ENCODE peak calls at places on chromosomes 4 and X, in ten cellular contexts. One of them, this sample, is unnamed.

GRCh38 chr4:6923507-6923906 is 13.9 kb downstream of the TBC1D14 start:
- DNase-seq in A549: no peak
- DNase-seq in body of pancreas: no peak
- DNase-seq in uterus: no peak
- DNase-seq in GM12892: no peak
- DNase-seq in esophagus squamous epithelium: no peak
- DNase-seq in thyroid gland: no peak
- DNase-seq in IMR-90: no peak
- DNase-seq in transverse colon: no peak
- DNase-seq in GM12891: no peak
- DNase-seq in this sample: no peak

GRCh38 chr4:112340048-112340447 is 42.9 kb downstream of the ALPK1 start:
- DNase-seq in A549: no peak
- DNase-seq in body of pancreas: no peak
- DNase-seq in uterus: no peak
- DNase-seq in GM12892: no peak
- DNase-seq in esophagus squamous epithelium: no peak
- DNase-seq in thyroid gland: no peak
- DNase-seq in IMR-90: no peak
- DNase-seq in transverse colon: no peak
- DNase-seq in GM12891: no peak
- DNase-seq in this sample: no peak

GRCh38 chrX:106780259-106780658 is 22.2 kb upstream of the TBC1D8B start:
- DNase-seq in A549: no peak
- DNase-seq in body of pancreas: no peak
- DNase-seq in uterus: no peak
- DNase-seq in GM12892: no peak
- DNase-seq in esophagus squamous epithelium: no peak
- DNase-seq in thyroid gland: no peak
- DNase-seq in IMR-90: no peak
- DNase-seq in transverse colon: no peak
- DNase-seq in GM12891: no peak
- DNase-seq in this sample: no peak

GRCh38 chr4:5882947-5883346 is 9.9 kb downstream of the CRMP1 start:
- DNase-seq in A549: no peak
- DNase-seq in body of pancreas: no peak
- DNase-seq in uterus: no peak
- DNase-seq in GM12892: no peak
- DNase-seq in esophagus squamous epithelium: no peak
- DNase-seq in thyroid gland: no peak
- DNase-seq in IMR-90: no peak
- DNase-seq in transverse colon: no peak
- DNase-seq in GM12891: no peak
- DNase-seq in this sample: no peak

GRCh38 chr4:74189331-74190043 is 31.6 kb downstream of the MTHFD2L start:
- DNase-seq in A549: peak; percentile 69
- DNase-seq in body of pancreas: peak; percentile 16
- DNase-seq in uterus: no peak
- DNase-seq in GM12892: no peak
- DNase-seq in esophagus squamous epithelium: no peak
- DNase-seq in thyroid gland: no peak
- DNase-seq in IMR-90: peak; percentile 55
- DNase-seq in transverse colon: no peak
- DNase-seq in GM12891: no peak
- DNase-seq in this sample: peak; percentile 79

GRCh38 chrX:100980608-100981497 is 11.3 kb downstream of the ARL13A start:
- DNase-seq in A549: peak; percentile 60
- DNase-seq in body of pancreas: peak; percentile 28
- DNase-seq in uterus: no peak
- DNase-seq in GM12892: no peak
- DNase-seq in esophagus squamous epithelium: no peak
- DNase-seq in thyroid gland: peak; percentile 21
- DNase-seq in IMR-90: peak; percentile 81
- DNase-seq in transverse colon: no peak
- DNase-seq in GM12891: no peak
- DNase-seq in this sample: no peak

GRCh38 chr4:41418444-41418843 is 119.5 kb upstream of the LIMCH1 start:
- DNase-seq in A549: no peak
- DNase-seq in body of pancreas: peak; percentile 35
- DNase-seq in uterus: no peak
- DNase-seq in GM12892: no peak
- DNase-seq in esophagus squamous epithelium: no peak
- DNase-seq in thyroid gland: peak; percentile 83
- DNase-seq in IMR-90: peak; percentile 16
- DNase-seq in transverse colon: peak; percentile 9
- DNase-seq in GM12891: no peak
- DNase-seq in this sample: no peak

GRCh38 chr4:108171541-108172230 is 3.0 kb upstream of the LEF1 start:
- DNase-seq in A549: no peak
- DNase-seq in body of pancreas: no peak
- DNase-seq in uterus: no peak
- DNase-seq in GM12892: no peak
- DNase-seq in esophagus squamous epithelium: no peak
- DNase-seq in thyroid gland: no peak
- DNase-seq in IMR-90: no peak
- DNase-seq in transverse colon: no peak
- DNase-seq in GM12891: no peak
- DNase-seq in this sample: no peak

GRCh38 chr4:87005369-87005689 is 70.5 kb downstream of the AFF1 start:
- DNase-seq in A549: no peak
- DNase-seq in body of pancreas: no peak
- DNase-seq in uterus: no peak
- DNase-seq in GM12892: no peak
- DNase-seq in esophagus squamous epithelium: no peak
- DNase-seq in thyroid gland: no peak
- DNase-seq in IMR-90: no peak
- DNase-seq in transverse colon: no peak
- DNase-seq in GM12891: no peak
- DNase-seq in this sample: no peak

GRCh38 chrX:40172169-40172979 is 74.6 kb upstream of the BCOR start:
- DNase-seq in A549: no peak
- DNase-seq in body of pancreas: peak; percentile 64
- DNase-seq in uterus: peak; percentile 71
- DNase-seq in GM12892: no peak
- DNase-seq in esophagus squamous epithelium: no peak
- DNase-seq in thyroid gland: peak; percentile 69
- DNase-seq in IMR-90: peak; percentile 44
- DNase-seq in transverse colon: peak; percentile 64
- DNase-seq in GM12891: no peak
- DNase-seq in this sample: peak; percentile 86

GRCh38 chrX:129795584-129795983 is 15.8 kb downstream of the SASH3 start:
- DNase-seq in A549: no peak
- DNase-seq in body of pancreas: no peak
- DNase-seq in uterus: no peak
- DNase-seq in GM12892: no peak
- DNase-seq in esophagus squamous epithelium: no peak
- DNase-seq in thyroid gland: no peak
- DNase-seq in IMR-90: no peak
- DNase-seq in transverse colon: no peak
- DNase-seq in GM12891: no peak
- DNase-seq in this sample: no peak

GRCh38 chrX:129798456-129798855 is 18.7 kb downstream of the SASH3 start:
- DNase-seq in A549: no peak
- DNase-seq in body of pancreas: no peak
- DNase-seq in uterus: no peak
- DNase-seq in GM12892: no peak
- DNase-seq in esophagus squamous epithelium: no peak
- DNase-seq in thyroid gland: no peak
- DNase-seq in IMR-90: no peak
- DNase-seq in transverse colon: no peak
- DNase-seq in GM12891: no peak
- DNase-seq in this sample: no peak

GRCh38 chrX:129793604-129794191 is 13.9 kb downstream of the SASH3 start:
- DNase-seq in A549: no peak
- DNase-seq in body of pancreas: no peak
- DNase-seq in uterus: no peak
- DNase-seq in GM12892: no peak
- DNase-seq in esophagus squamous epithelium: no peak
- DNase-seq in thyroid gland: peak; percentile 8
- DNase-seq in IMR-90: no peak
- DNase-seq in transverse colon: no peak
- DNase-seq in GM12891: no peak
- DNase-seq in this sample: no peak

GRCh38 chrX:129798888-129799287 is 19.1 kb downstream of the SASH3 start:
- DNase-seq in A549: no peak
- DNase-seq in body of pancreas: no peak
- DNase-seq in uterus: no peak
- DNase-seq in GM12892: no peak
- DNase-seq in esophagus squamous epithelium: no peak
- DNase-seq in thyroid gland: no peak
- DNase-seq in IMR-90: no peak
- DNase-seq in transverse colon: no peak
- DNase-seq in GM12891: no peak
- DNase-seq in this sample: no peak

DNA sequence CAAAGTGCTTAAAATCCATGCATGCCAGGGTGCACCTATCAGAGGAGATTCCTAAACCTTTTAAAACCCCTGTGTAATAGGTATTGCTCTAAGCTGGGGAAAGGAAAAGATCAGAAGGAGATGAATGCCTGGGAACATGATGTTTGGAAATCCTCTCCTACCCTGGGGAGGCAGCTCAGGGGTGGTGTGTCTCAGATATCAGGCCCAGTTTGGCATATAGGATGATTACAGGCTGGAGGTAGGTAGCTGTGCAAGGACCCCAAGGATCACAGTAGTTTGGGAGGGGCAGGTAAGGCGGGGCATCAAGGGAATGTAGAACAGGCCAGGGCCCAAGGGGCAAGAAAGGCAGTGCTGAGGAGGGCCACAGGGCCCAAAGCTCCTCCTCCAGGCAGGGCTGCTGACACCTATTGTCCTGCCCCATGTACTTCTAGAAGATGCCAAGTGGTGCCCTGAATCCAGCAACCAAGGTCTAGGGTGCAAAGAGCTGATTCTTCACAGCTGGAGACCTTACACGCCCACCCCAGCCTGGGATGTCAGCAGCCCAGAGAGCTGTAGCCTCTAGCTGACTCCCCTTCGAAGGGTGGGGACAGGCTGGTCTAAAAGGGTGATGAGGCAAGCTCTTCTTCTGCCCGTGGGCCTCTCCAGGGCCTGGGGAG is 17.6 kb downstream of the SASH3 start:
- DNase-seq in A549: no peak
- DNase-seq in body of pancreas: no peak
- DNase-seq in uterus: no peak
- DNase-seq in GM12892: no peak
- DNase-seq in esophagus squamous epithelium: no peak
- DNase-seq in thyroid gland: no peak
- DNase-seq in IMR-90: no peak
- DNase-seq in transverse colon: no peak
- DNase-seq in GM12891: no peak
- DNase-seq in this sample: no peak
- TF ChIP-seq POLR2A in A549: no peak
- TF ChIP-seq POLR2A in body of pancreas: no peak
- TF ChIP-seq POLR2A in uterus: no peak
- TF ChIP-seq POLR2A in GM12892: peak; percentile 32
- TF ChIP-seq POLR2A in esophagus squamous epithelium: no peak
- TF ChIP-seq POLR2A in thyroid gland: no peak
- TF ChIP-seq POLR2A in IMR-90: no peak
- TF ChIP-seq POLR2A in transverse colon: no peak
- TF ChIP-seq POLR2A in GM12891: no peak
- TF ChIP-seq POLR2A in this sample: no peak

DNA sequence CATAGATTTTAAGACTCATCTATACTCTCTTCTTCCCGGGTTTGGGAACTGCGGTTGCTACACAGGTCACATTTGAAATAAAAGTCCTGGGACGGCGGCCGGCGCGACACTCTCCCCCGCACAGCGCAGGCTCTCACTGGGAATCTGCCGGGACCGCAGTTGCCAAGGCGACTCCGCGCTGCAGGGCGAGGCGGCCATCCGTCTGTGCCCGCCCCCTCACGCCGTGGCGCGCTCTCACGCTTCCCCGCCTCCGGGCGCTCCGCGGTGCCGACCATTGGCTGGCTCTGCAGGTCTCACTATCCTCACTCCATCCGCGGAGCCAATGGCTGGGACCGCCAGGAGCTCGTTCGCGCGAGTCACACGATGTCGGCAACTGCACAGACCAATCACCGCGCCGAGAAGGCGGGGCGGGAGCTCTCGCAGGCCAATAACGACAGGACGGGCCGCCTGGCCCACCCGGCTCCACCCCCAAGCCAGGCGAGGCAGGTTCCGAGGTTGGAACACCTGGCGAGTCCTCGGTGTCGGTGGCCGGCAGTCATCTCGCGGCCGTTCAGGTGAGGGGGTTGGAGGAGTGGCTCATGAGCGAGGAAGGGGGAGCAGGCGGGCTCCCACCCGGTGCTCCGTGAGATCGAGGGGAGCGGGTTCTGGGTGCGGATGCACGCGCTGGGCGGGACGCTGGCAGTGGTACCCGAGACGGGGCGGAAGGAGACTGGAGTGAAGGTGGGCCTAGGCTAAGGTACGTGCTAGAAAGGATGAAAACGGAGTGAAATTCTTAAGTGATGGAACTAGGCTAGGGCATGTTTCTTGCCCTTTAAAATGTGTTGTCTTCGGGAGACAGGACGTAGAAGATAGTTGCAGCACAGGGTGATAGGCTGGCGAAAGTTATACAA is at the start of gene MSMO1:
- DNase-seq in A549: peak; percentile 97
- DNase-seq in body of pancreas: peak; percentile 99
- DNase-seq in uterus: peak; percentile 98
- DNase-seq in GM12892: peak; percentile 77
- DNase-seq in esophagus squamous epithelium: peak; percentile 95
- DNase-seq in thyroid gland: peak; percentile 100
- DNase-seq in IMR-90: peak; percentile 99
- DNase-seq in transverse colon: peak; percentile 99
- DNase-seq in GM12891: peak; percentile 78
- DNase-seq in this sample: peak; percentile 98
- TF ChIP-seq POLR2A in A549: peak; percentile 54
- TF ChIP-seq POLR2A in body of pancreas: peak; percentile 49
- TF ChIP-seq POLR2A in uterus: peak; percentile 82
- TF ChIP-seq POLR2A in GM12892: peak; percentile 51
- TF ChIP-seq POLR2A in esophagus squamous epithelium: peak; percentile 62
- TF ChIP-seq POLR2A in thyroid gland: no peak
- TF ChIP-seq POLR2A in IMR-90: peak; percentile 69
- TF ChIP-seq POLR2A in transverse colon: peak; percentile 78
- TF ChIP-seq POLR2A in GM12891: peak; percentile 67
- TF ChIP-seq POLR2A in this sample: peak; percentile 98

GRCh38 chrX:119790977-119791436 is 423 bp downstream of the RPL39 start:
- DNase-seq in A549: peak; percentile 45
- DNase-seq in body of pancreas: no peak
- DNase-seq in uterus: no peak
- DNase-seq in GM12892: no peak
- DNase-seq in esophagus squamous epithelium: no peak
- DNase-seq in thyroid gland: peak; percentile 40
- DNase-seq in IMR-90: peak; percentile 26
- DNase-seq in transverse colon: peak; percentile 27
- DNase-seq in GM12891: no peak
- DNase-seq in this sample: peak; percentile 70

GRCh38 chrX:119791437-119792231 is at the start of gene RPL39:
- DNase-seq in A549: peak; percentile 93
- DNase-seq in body of pancreas: peak; percentile 86
- DNase-seq in uterus: peak; percentile 83
- DNase-seq in GM12892: peak; percentile 39
- DNase-seq in esophagus squamous epithelium: peak; percentile 11
- DNase-seq in thyroid gland: peak; percentile 84
- DNase-seq in IMR-90: peak; percentile 87
- DNase-seq in transverse colon: peak; percentile 86
- DNase-seq in GM12891: peak; percentile 48
- DNase-seq in this sample: peak; percentile 88
- TF ChIP-seq POLR2A in A549: peak; percentile 88
- TF ChIP-seq POLR2A in body of pancreas: peak; percentile 40
- TF ChIP-seq POLR2A in uterus: peak; percentile 2
- TF ChIP-seq POLR2A in GM12892: peak; percentile 95
- TF ChIP-seq POLR2A in esophagus squamous epithelium: peak; percentile 55
- TF ChIP-seq POLR2A in thyroid gland: peak; percentile 21
- TF ChIP-seq POLR2A in IMR-90: peak; percentile 96
- TF ChIP-seq POLR2A in transverse colon: peak; percentile 77
- TF ChIP-seq POLR2A in GM12891: peak; percentile 92
- TF ChIP-seq POLR2A in this sample: peak; percentile 93

GRCh38 chr4:97394653-97395052 is 748.6 kb downstream of the STPG2 start:
- DNase-seq in A549: peak; percentile 4
- DNase-seq in body of pancreas: no peak
- DNase-seq in uterus: no peak
- DNase-seq in GM12892: no peak
- DNase-seq in esophagus squamous epithelium: no peak
- DNase-seq in thyroid gland: no peak
- DNase-seq in IMR-90: no peak
- DNase-seq in transverse colon: no peak
- DNase-seq in GM12891: no peak
- DNase-seq in this sample: no peak
- TF ChIP-seq POLR2A in A549: no peak
- TF ChIP-seq POLR2A in body of pancreas: no peak
- TF ChIP-seq POLR2A in uterus: no peak
- TF ChIP-seq POLR2A in GM12892: no peak
- TF ChIP-seq POLR2A in esophagus squamous epithelium: no peak
- TF ChIP-seq POLR2A in thyroid gland: no peak
- TF ChIP-seq POLR2A in IMR-90: no peak
- TF ChIP-seq POLR2A in transverse colon: no peak
- TF ChIP-seq POLR2A in GM12891: no peak
- TF ChIP-seq POLR2A in this sample: no peak

This sample was measured in erythroblast.